ENCODE peak calls at places on chromosomes 6 and 20, in six cellular contexts. One of them, this sample, is unnamed.

GRCh38 chr20:35660122-35660937 is 4.4 kb downstream of the CPNE1 start:
- DNase-seq in K562: no peak
- DNase-seq in HepG2: no peak
- DNase-seq in GM12878: no peak
- DNase-seq in SK-N-SH: no peak
- DNase-seq in H1: no peak
- DNase-seq in this sample: no peak

GRCh38 chr6:2851727-2852513 is 10.3 kb upstream of the SERPINB1 start:
- DNase-seq in GM12878: no peak
- DNase-seq in H1: no peak
- DNase-seq in HepG2: no peak
- DNase-seq in K562: no peak
- DNase-seq in SK-N-SH: no peak
- DNase-seq in this sample: no peak

GRCh38 chr6:67897998-67898607 is 737.0 kb upstream of the ADGRB3 start:
- DNase-seq in SK-N-SH: no peak
- DNase-seq in K562: no peak
- DNase-seq in HepG2: no peak
- DNase-seq in H1: no peak
- DNase-seq in GM12878: no peak
- DNase-seq in this sample: no peak

GRCh38 chr6:14072084-14072483 is 45.5 kb upstream of the CD83 start:
- DNase-seq in K562: no peak
- DNase-seq in HepG2: no peak
- DNase-seq in GM12878: no peak
- DNase-seq in SK-N-SH: no peak
- DNase-seq in H1: no peak
- DNase-seq in this sample: no peak

GRCh38 chr6:45946887-45947286 is 68.8 kb downstream of the CLIC5 start:
- DNase-seq in SK-N-SH: no peak
- DNase-seq in GM12878: no peak
- DNase-seq in HepG2: no peak
- DNase-seq in H1: no peak
- DNase-seq in K562: no peak
- DNase-seq in this sample: no peak

GRCh38 chr6:121190122-121190521 is 144.2 kb downstream of the TBC1D32 start:
- DNase-seq in H1: no peak
- DNase-seq in HepG2: no peak
- DNase-seq in K562: no peak
- DNase-seq in GM12878: no peak
- DNase-seq in SK-N-SH: no peak
- DNase-seq in this sample: no peak

GRCh38 chr6:1715336-1715735 is 105.6 kb downstream of the FOXC1 start:
- DNase-seq in HepG2: no peak
- DNase-seq in K562: no peak
- DNase-seq in H1: no peak
- DNase-seq in SK-N-SH: no peak
- DNase-seq in GM12878: no peak
- DNase-seq in this sample: no peak

GRCh38 chr6:4518506-4518905 is 257.7 kb upstream of the CDYL start:
- DNase-seq in HepG2: no peak
- DNase-seq in GM12878: peak; percentile 9
- DNase-seq in H1: no peak
- DNase-seq in SK-N-SH: no peak
- DNase-seq in K562: no peak
- DNase-seq in this sample: no peak

GRCh38 chr6:35091353-35092083 is 49.6 kb downstream of the TCP11 start:
- DNase-seq in SK-N-SH: no peak
- DNase-seq in GM12878: no peak
- DNase-seq in H1: no peak
- DNase-seq in HepG2: no peak
- DNase-seq in K562: no peak
- DNase-seq in this sample: no peak

GRCh38 chr6:93017213-93017612 is 402.1 kb downstream of the EPHA7 start:
- DNase-seq in HepG2: peak; percentile 2
- DNase-seq in H1: no peak
- DNase-seq in K562: no peak
- DNase-seq in GM12878: no peak
- DNase-seq in SK-N-SH: no peak
- DNase-seq in this sample: no peak

GRCh38 chr6:17281497-17282481 is 628 bp downstream of the RBM24 start:
- DNase-seq in HepG2: no peak
- DNase-seq in SK-N-SH: peak; percentile 53
- DNase-seq in K562: no peak
- DNase-seq in H1: no peak
- DNase-seq in GM12878: no peak
- DNase-seq in this sample: no peak

GRCh38 chr20:11881453-11881852 is 36.2 kb upstream of the BTBD3 start:
- DNase-seq in GM12878: no peak
- DNase-seq in SK-N-SH: no peak
- DNase-seq in K562: no peak
- DNase-seq in HepG2: no peak
- DNase-seq in H1: no peak
- DNase-seq in this sample: no peak

GRCh38 chr20:56949318-56949717 is 317.1 kb downstream of the BMP7 start:
- DNase-seq in HepG2: no peak
- DNase-seq in SK-N-SH: no peak
- DNase-seq in K562: peak; percentile 44
- DNase-seq in GM12878: no peak
- DNase-seq in H1: no peak
- DNase-seq in this sample: peak; percentile 22

GRCh38 chr20:47040506-47041125 is 146.0 kb downstream of the EYA2 start:
- DNase-seq in GM12878: no peak
- DNase-seq in H1: no peak
- DNase-seq in HepG2: no peak
- DNase-seq in K562: peak; percentile 74
- DNase-seq in SK-N-SH: no peak
- DNase-seq in this sample: no peak

GRCh38 chr6:17842934-17843821 is 136.5 kb upstream of the NUP153 start:
- DNase-seq in HepG2: no peak
- DNase-seq in H1: no peak
- DNase-seq in K562: peak; percentile 40
- DNase-seq in SK-N-SH: no peak
- DNase-seq in GM12878: no peak
- DNase-seq in this sample: no peak

GRCh38 chr6:41469951-41470340 is 76.2 kb upstream of the FOXP4 start:
- DNase-seq in K562: no peak
- DNase-seq in SK-N-SH: no peak
- DNase-seq in GM12878: no peak
- DNase-seq in H1: no peak
- DNase-seq in HepG2: no peak
- DNase-seq in this sample: no peak

GRCh38 chr6:137260205-137260604 is 41.0 kb upstream of the IFNGR1 start:
- DNase-seq in HepG2: no peak
- DNase-seq in K562: no peak
- DNase-seq in SK-N-SH: no peak
- DNase-seq in GM12878: no peak
- DNase-seq in H1: no peak
- DNase-seq in this sample: no peak

GRCh38 chr20:23146857-23147256 is 60.7 kb upstream of the CD93 start:
- DNase-seq in GM12878: no peak
- DNase-seq in H1: no peak
- DNase-seq in SK-N-SH: no peak
- DNase-seq in HepG2: no peak
- DNase-seq in K562: no peak
- DNase-seq in this sample: no peak
- H3K27ac ChIP-seq in GM12878: peak overlapping the region; percentile 10
- H3K27ac ChIP-seq in H1: no peak overlapping the region
- H3K27ac ChIP-seq in SK-N-SH: no peak overlapping the region
- H3K27ac ChIP-seq in HepG2: no peak overlapping the region
- H3K27ac ChIP-seq in K562: peak overlapping the region; percentile 99
- H3K27ac ChIP-seq in this sample: no peak overlapping the region

GRCh38 chr20:16407251-16408067 is 165.8 kb downstream of the KIF16B start:
- DNase-seq in GM12878: no peak
- DNase-seq in K562: no peak
- DNase-seq in H1: no peak
- DNase-seq in HepG2: peak; percentile 82
- DNase-seq in SK-N-SH: no peak
- DNase-seq in this sample: no peak
- TF ChIP-seq RAD21 in GM12878: no peak
- TF ChIP-seq RAD21 in K562: no peak
- TF ChIP-seq RAD21 in H1: no peak
- TF ChIP-seq RAD21 in HepG2: no peak
- TF ChIP-seq RAD21 in SK-N-SH: no peak
- TF ChIP-seq RAD21 in this sample: no peak

GRCh38 chr6:31128093-31128676 is 7.9 kb upstream of the CDSN start:
- DNase-seq in K562: peak; percentile 83
- DNase-seq in H1: no peak
- DNase-seq in GM12878: peak; percentile 13
- DNase-seq in HepG2: peak; percentile 48
- DNase-seq in SK-N-SH: peak; percentile 60
- DNase-seq in this sample: no peak

GRCh38 chr6:31126416-31127175 is 6.3 kb upstream of the CDSN start:
- DNase-seq in SK-N-SH: no peak
- DNase-seq in HepG2: no peak
- DNase-seq in GM12878: no peak
- DNase-seq in K562: no peak
- DNase-seq in H1: no peak
- DNase-seq in this sample: no peak

GRCh38 chr6:31122803-31123706 is 2.8 kb upstream of the CDSN start:
- DNase-seq in SK-N-SH: peak; percentile 48
- DNase-seq in HepG2: peak; percentile 41
- DNase-seq in K562: peak; percentile 61
- DNase-seq in H1: no peak
- DNase-seq in GM12878: no peak
- DNase-seq in this sample: peak; percentile 72

GRCh38 chr6:31125162-31125561 is 4.9 kb upstream of the CDSN start:
- DNase-seq in H1: no peak
- DNase-seq in HepG2: no peak
- DNase-seq in K562: no peak
- DNase-seq in GM12878: no peak
- DNase-seq in SK-N-SH: no peak
- DNase-seq in this sample: no peak

GRCh38 chr6:31125586-31126363 is 5.5 kb upstream of the CDSN start:
- DNase-seq in K562: no peak
- DNase-seq in SK-N-SH: no peak
- DNase-seq in GM12878: no peak
- DNase-seq in H1: no peak
- DNase-seq in HepG2: no peak
- DNase-seq in this sample: no peak
- TF ChIP-seq JUND in K562: no peak
- TF ChIP-seq JUND in SK-N-SH: no peak
- TF ChIP-seq JUND in GM12878: no peak
- TF ChIP-seq JUND in H1: no peak
- TF ChIP-seq JUND in HepG2: no peak
- TF ChIP-seq JUND in this sample: no peak

DNA sequence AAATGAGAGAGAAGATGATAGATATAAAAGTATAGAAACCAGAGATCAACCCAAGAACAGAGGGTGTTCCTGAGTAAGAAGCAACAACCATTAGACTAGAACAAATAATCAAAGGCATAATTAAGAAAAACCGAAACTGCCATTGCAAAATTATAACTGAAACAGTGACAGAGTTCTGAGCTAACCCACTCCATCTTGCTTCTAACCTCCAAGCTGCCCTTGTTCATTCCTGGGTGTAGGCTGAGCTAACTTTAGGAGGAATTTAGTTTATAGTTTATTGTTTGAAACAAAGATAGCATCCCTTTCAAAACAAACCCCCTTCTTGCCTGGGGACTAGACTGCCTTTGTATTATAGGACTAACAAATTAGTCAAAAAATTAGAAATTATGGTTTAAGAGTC is 56.1 kb upstream of the PRND start:
- DNase-seq in SK-N-SH: no peak
- DNase-seq in HepG2: no peak
- DNase-seq in H1: no peak
- DNase-seq in K562: no peak
- DNase-seq in GM12878: no peak
- DNase-seq in this sample: no peak
- H3K27ac ChIP-seq in SK-N-SH: no peak overlapping the region
- H3K27ac ChIP-seq in HepG2: no peak overlapping the region
- H3K27ac ChIP-seq in H1: no peak overlapping the region
- H3K27ac ChIP-seq in K562: no peak overlapping the region
- H3K27ac ChIP-seq in GM12878: no peak overlapping the region
- H3K27ac ChIP-seq in this sample: no peak overlapping the region

DNA sequence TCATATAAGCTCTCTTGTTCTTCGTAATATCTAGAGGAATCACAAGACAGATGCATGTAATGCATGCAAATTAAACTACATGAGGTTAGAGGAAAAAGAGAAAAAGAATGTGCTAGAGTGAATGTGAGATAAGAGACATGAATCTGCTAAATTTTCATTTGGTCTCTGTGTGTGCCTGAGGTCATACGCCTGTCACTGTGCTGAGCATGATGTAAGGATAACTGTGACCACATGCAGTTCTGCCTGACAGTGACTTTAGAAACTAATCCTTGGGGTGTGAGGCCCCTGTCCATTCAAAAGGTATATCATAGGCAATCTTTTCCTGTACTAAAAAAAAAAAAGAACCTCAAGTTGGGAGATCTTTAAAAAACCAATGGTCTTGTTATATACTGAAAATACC is 70.6 kb downstream of the SHPRH start:
- DNase-seq in GM12878: no peak
- DNase-seq in H1: no peak
- DNase-seq in HepG2: no peak
- DNase-seq in K562: no peak
- DNase-seq in SK-N-SH: peak; percentile 5
- DNase-seq in this sample: no peak
- TF ChIP-seq RAD21 in GM12878: no peak
- TF ChIP-seq RAD21 in H1: no peak
- TF ChIP-seq RAD21 in HepG2: no peak
- TF ChIP-seq RAD21 in K562: no peak
- TF ChIP-seq RAD21 in SK-N-SH: no peak
- TF ChIP-seq RAD21 in this sample: no peak

DNA sequence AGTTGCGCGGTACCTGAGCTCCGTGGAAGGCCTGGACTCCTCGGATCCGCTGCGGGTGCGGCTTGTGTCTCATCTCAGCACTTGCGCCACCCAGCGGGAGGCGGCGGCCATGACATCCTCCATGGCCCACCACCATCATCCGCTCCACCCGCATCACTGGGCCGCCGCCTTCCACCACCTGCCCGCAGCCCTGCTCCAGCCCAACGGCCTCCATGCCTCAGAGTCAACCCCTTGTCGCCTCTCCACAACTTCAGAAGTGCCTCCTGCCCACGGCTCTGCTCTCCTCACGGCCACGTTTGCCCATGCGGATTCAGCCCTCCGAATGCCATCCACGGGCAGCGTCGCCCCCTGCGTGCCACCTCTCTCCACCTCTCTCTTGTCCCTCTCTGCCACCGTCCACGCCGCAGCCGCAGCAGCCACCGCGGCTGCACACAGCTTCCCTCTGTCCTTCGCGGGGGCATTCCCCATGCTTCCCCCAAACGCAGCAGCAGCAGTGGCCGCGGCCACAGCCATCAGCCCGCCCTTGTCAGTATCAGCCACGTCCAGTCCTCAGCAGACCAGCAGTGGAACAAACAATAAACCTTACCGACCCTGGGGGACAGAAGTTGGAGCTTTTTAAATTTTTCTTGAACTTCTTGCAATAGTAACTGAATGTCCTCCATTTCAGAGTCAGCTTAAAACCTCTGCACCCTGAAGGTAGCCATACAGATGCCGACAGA is 9.9 kb downstream of the HEY2 start:
- DNase-seq in SK-N-SH: peak; percentile 87
- DNase-seq in H1: no peak
- DNase-seq in K562: peak; percentile 79
- DNase-seq in HepG2: no peak
- DNase-seq in GM12878: no peak
- DNase-seq in this sample: peak; percentile 33
- TF ChIP-seq JUND in SK-N-SH: no peak
- TF ChIP-seq JUND in H1: no peak
- TF ChIP-seq JUND in K562: no peak
- TF ChIP-seq JUND in HepG2: no peak
- TF ChIP-seq JUND in GM12878: no peak
- TF ChIP-seq JUND in this sample: no peak